ENCODE peak calls at places on chromosomes 3 and 15, in eight cellular contexts. K is naive thymus-derived CD4-positive, alpha-beta T cell; Q is esophagus squamous epithelium; V is A549; U is fibroblast of lung; E is aorta; O is CD8-positive, alpha-beta memory T cell; S is psoas muscle. Y is an unnamed sample. For H3K4me1, the result is how much of the 10 kb centered on the place peaks cover.

GRCh38 chr3:96814581-96815567 is at the start of gene EPHA6:
- DNase-seq in K (no peak), Q (no peak), V (no peak), U (no peak), E (peak), O (no peak), S (no peak), Y (no peak)

GRCh38 chr15:71409541-71409940 is 294.3 kb downstream of the THSD4 start:
- DNase-seq in K (no peak), Q (no peak), V (no peak), U (no peak), E (no peak), O (no peak), S (no peak), Y (no peak)

GRCh38 chr3:52396907-52397591 is 47.9 kb downstream of the SEMA3G start:
- DNase-seq in K (no peak), Q (no peak), V (no peak), U (no peak), E (peak), O (no peak), S (peak), Y (no peak)

GRCh38 chr3:154060606-154061380 is 60.4 kb upstream of the ARHGEF26 start:
- DNase-seq in K (no peak), Q (no peak), V (no peak), U (peak), E (no peak), O (no peak), S (no peak), Y (no peak)

GRCh38 chr15:94100814-94101213 is 130.5 kb upstream of the MCTP2 start:
- DNase-seq in K (no peak), Q (no peak), V (no peak), U (no peak), E (no peak), O (no peak), S (no peak), Y (no peak)

GRCh38 chr3:116678853-116679252 is 30.7 kb upstream of the TUSC7 start:
- DNase-seq in K (no peak), Q (no peak), V (no peak), U (no peak), E (no peak), O (no peak), S (no peak), Y (no peak)

GRCh38 chr3:195405646-195406045 is 37.2 kb downstream of the ACAP2 start:
- DNase-seq in K (no peak), Q (no peak), V (no peak), U (no peak), E (no peak), O (no peak), S (no peak), Y (no peak)

GRCh38 chr3:65992106-65992505 is 46.6 kb downstream of the MAGI1 start:
- DNase-seq in K (no peak), Q (no peak), V (no peak), U (no peak), E (no peak), O (no peak), S (no peak), Y (no peak)

GRCh38 chr15:94395626-94396025 is 164.3 kb downstream of the MCTP2 start:
- DNase-seq in K (no peak), Q (no peak), V (no peak), U (peak), E (no peak), O (no peak), S (no peak), Y (no peak)

GRCh38 chr3:24773798-24774197 is 279.1 kb upstream of the THRB start:
- DNase-seq in K (no peak), Q (no peak), V (peak), U (peak), E (peak), O (no peak), S (peak), Y (no peak)

GRCh38 chr15:87631093-87631492 is 625.4 kb downstream of the NTRK3 start:
- DNase-seq in K (no peak), Q (no peak), V (no peak), U (no peak), E (no peak), O (no peak), S (no peak), Y (no peak)

GRCh38 chr3:16288664-16289063 is 23.7 kb downstream of the OXNAD1 start:
- DNase-seq in K (no peak), Q (no peak), V (no peak), U (no peak), E (no peak), O (no peak), S (no peak), Y (no peak)

GRCh38 chr3:166444756-166445155 is 607.5 kb upstream of the BCHE start:
- DNase-seq in K (no peak), Q (no peak), V (no peak), U (no peak), E (peak), O (no peak), S (no peak), Y (no peak)

GRCh38 chr3:196968233-196969000 is at the start of gene PIGZ:
- DNase-seq in K (peak), Q (no peak), V (no peak), U (no peak), E (no peak), O (peak), S (peak), Y (no peak)

GRCh38 chr15:58793862-58794261 is 22.8 kb downstream of the MINDY2 start:
- DNase-seq in K (no peak), Q (no peak), V (no peak), U (no peak), E (no peak), O (no peak), S (no peak), Y (no peak)

GRCh38 chr15:25177955-25178801 is 223.4 kb downstream of the SNRPN start:
- DNase-seq in K (no peak), Q (no peak), V (no peak), U (no peak), E (peak), O (no peak), S (peak), Y (no peak)

GRCh38 chr15:68375716-68376220 is 56.2 kb downstream of the ITGA11 start:
- DNase-seq in K (no peak), Q (no peak), V (no peak), U (no peak), E (no peak), O (no peak), S (no peak), Y (no peak)

GRCh38 chr15:58985443-58985842 is 2.0 kb upstream of the RNF111 start:
- DNase-seq in K (no peak), Q (no peak), V (no peak), U (peak), E (no peak), O (no peak), S (peak), Y (no peak)

GRCh38 chr3:94990952-94991705 is 928.3 kb downstream of the NSUN3 start:
- DNase-seq in K (no peak), Q (no peak), V (no peak), U (no peak), E (no peak), O (no peak), S (no peak), Y (no peak)

GRCh38 chr3:134388748-134389485 is 14.7 kb upstream of the AMOTL2 start:
- DNase-seq in K (no peak), Q (no peak), V (no peak), U (no peak), E (no peak), O (no peak), S (no peak), Y (no peak)

GRCh38 chr3:41808152-41808551 is 153.8 kb downstream of the ULK4 start:
- DNase-seq in K (no peak), Q (no peak), V (no peak), U (peak), E (no peak), O (no peak), S (no peak), Y (no peak)

GRCh38 chr3:106397004-106397403 is 528.2 kb upstream of the CBLB start:
- DNase-seq in K (no peak), Q (no peak), V (no peak), U (no peak), E (no peak), O (no peak), S (no peak), Y (no peak)

GRCh38 chr3:146280859-146281258 is 30.0 kb upstream of the PLSCR4 start:
- DNase-seq in K (no peak), Q (no peak), V (no peak), U (peak), E (no peak), O (no peak), S (no peak), Y (no peak)

GRCh38 chr3:77426531-77426930 is 386.6 kb downstream of the ROBO2 start:
- DNase-seq in K (no peak), Q (no peak), V (no peak), U (no peak), E (no peak), O (no peak), S (no peak), Y (no peak)

GRCh38 chr3:147419062-147419701 is 10.0 kb downstream of the ZIC1 start:
- DNase-seq in K (no peak), Q (no peak), V (no peak), U (peak), E (peak), O (no peak), S (peak), Y (no peak)

GRCh38 chr15:89656116-89656815 is 999 bp upstream of the KIF7 start:
- DNase-seq in K (no peak), Q (no peak), V (no peak), U (no peak), E (no peak), O (no peak), S (no peak), Y (no peak)

GRCh38 chr3:126752303-126753190 is 48.5 kb downstream of the CHCHD6 start:
- DNase-seq in K (peak), Q (no peak), V (peak), U (peak), E (peak), O (peak), S (peak), Y (peak)

GRCh38 chr3:151084893-151085226 is 604 bp upstream of the MED12L start:
- DNase-seq in K (no peak), Q (no peak), V (no peak), U (no peak), E (no peak), O (no peak), S (no peak), Y (no peak)

GRCh38 chr3:134471521-134472193 is 14.1 kb downstream of the ANAPC13 start:
- DNase-seq in K (no peak), Q (no peak), V (peak), U (peak), E (no peak), O (no peak), S (no peak), Y (no peak)

GRCh38 chr15:25093455-25094029 is 138.8 kb downstream of the SNRPN start:
- DNase-seq in K (no peak), Q (no peak), V (no peak), U (no peak), E (no peak), O (no peak), S (no peak), Y (no peak)

GRCh38 chr3:55708242-55708641 is 221.1 kb upstream of the WNT5A start:
- DNase-seq in K (no peak), Q (no peak), V (no peak), U (no peak), E (no peak), O (no peak), S (no peak), Y (no peak)

GRCh38 chr3:4351164-4351855 is 48.1 kb downstream of the SETMAR start:
- DNase-seq in K (no peak), Q (no peak), V (no peak), U (peak), E (no peak), O (no peak), S (no peak), Y (no peak)

GRCh38 chr3:172622916-172623700 is 87.8 kb downstream of the NCEH1 start:
- DNase-seq in K (peak), Q (no peak), V (no peak), U (peak), E (no peak), O (peak), S (no peak), Y (no peak)

GRCh38 chr3:116037954-116038911 is 407.1 kb downstream of the LSAMP start:
- DNase-seq in K (no peak), Q (no peak), V (no peak), U (no peak), E (no peak), O (no peak), S (no peak), Y (no peak)

GRCh38 chr3:42991369-42992315 is 12.5 kb downstream of the GASK1A start:
- DNase-seq in K (no peak), Q (no peak), V (no peak), U (no peak), E (no peak), O (no peak), S (no peak), Y (no peak)

GRCh38 chr3:80000022-80000421 is 232.2 kb upstream of the ROBO1 start:
- DNase-seq in K (no peak), Q (no peak), V (no peak), U (no peak), E (no peak), O (no peak), S (no peak), Y (no peak)

GRCh38 chr3:89179355-89179997 is 72.1 kb downstream of the EPHA3 start:
- DNase-seq in K (no peak), Q (no peak), V (no peak), U (peak), E (no peak), O (no peak), S (no peak), Y (no peak)

GRCh38 chr15:58551764-58552504 is 120.1 kb downstream of the LIPC start:
- DNase-seq in K (no peak), Q (no peak), V (no peak), U (peak), E (peak), O (no peak), S (no peak), Y (no peak)

GRCh38 chr15:35746121-35746520 is 200.2 kb upstream of the DPH6 start:
- DNase-seq in K (no peak), Q (no peak), V (no peak), U (no peak), E (no peak), O (no peak), S (no peak), Y (no peak)

DNA sequence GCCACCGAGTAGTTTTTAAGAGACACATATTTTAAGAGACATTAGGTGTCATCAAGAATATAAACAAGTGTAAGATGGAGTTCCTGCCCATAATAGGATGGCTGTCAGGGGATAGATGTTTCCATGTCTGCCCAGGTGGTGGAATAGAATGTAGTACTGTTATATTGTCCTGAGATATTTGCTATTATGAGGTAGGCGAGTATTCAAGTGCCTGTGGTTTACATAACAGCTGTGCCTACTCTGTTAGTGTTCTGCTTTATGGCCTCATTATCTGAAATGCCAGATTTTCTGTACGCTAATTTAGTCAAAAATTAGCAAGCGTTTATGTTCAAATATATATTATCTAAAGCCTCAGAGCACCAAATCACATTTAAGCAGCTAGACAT is 360.2 kb upstream of the ROPN1 start:
- DNase-seq in K (no peak), Q (no peak), V (no peak), U (no peak), E (no peak), O (no peak), S (no peak), Y (no peak)
- H3K27ac ChIP-seq in K (no peak), Q (no peak), V (no peak), U (no peak), E (no peak), O (no peak), S (no peak), Y (no peak)

GRCh38 chr15:52292780-52293392 is 2.7 kb downstream of the MYO5C start:
- DNase-seq in K (no peak), Q (no peak), V (no peak), U (no peak), E (no peak), O (no peak), S (no peak), Y (no peak)

GRCh38 chr15:52295421-52295991 is at the start of gene MYO5C:
- DNase-seq in K (no peak), Q (no peak), V (peak), U (no peak), E (peak), O (peak), S (peak), Y (no peak)

GRCh38 chr15:52291204-52291603 is 4.4 kb downstream of the MYO5C start:
- DNase-seq in K (no peak), Q (no peak), V (no peak), U (no peak), E (no peak), O (no peak), S (no peak), Y (no peak)

GRCh38 chr15:52290800-52291199 is 4.8 kb downstream of the MYO5C start:
- DNase-seq in K (no peak), Q (no peak), V (no peak), U (no peak), E (no peak), O (no peak), S (no peak), Y (no peak)

DNA sequence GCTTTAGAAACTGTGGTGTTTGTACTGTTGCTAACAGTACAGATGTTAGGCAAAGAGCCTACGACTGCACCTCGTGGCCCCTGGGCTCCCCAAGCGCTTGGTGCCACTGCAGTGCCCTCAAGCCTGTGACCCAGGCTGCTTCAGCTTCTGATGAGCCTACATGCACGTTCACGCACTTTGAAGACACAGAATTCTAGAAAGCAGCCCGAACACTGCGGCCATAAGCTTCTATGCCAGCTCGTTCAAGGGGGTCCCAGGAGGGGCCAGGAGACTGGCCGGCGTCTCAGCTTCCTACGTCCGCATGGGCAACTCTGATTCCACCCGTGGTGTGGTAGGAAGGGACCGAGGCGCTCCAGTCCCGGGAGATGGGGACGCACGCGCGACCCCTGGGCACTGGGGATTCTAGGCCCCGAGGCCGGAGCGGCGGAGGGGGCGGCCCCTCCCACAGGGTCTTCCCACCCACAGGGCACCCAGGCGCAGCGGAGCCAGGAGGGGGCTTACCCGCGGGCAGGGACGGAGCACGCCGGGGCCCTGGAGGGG is 653 bp downstream of the MYO5C start:
- DNase-seq in K (no peak), Q (no peak), V (peak), U (no peak), E (no peak), O (no peak), S (no peak), Y (no peak)
- H3K4me1 ChIP-seq in K (under half), Q (under half), V (under half), U (under half), E (under half), O (under half), S (under half), Y (under half)

GRCh38 chr3:64651286-64651685 is 36.5 kb downstream of the ADAMTS9 start:
- DNase-seq in K (no peak), Q (no peak), V (no peak), U (no peak), E (no peak), O (no peak), S (no peak), Y (no peak)
- H3K27ac ChIP-seq in K (no peak), Q (no peak), V (no peak), U (no peak), E (peak), O (no peak), S (no peak), Y (no peak)

GRCh38 chr15:80721476-80721875 is 26.4 kb downstream of the ABHD17C start:
- DNase-seq in K (no peak), Q (no peak), V (no peak), U (no peak), E (no peak), O (no peak), S (no peak), Y (no peak)
- H3K4me1 ChIP-seq in K (under half), Q (under half), V (under half), U (under half), E (under half), O (under half), S (under half), Y (under half)

GRCh38 chr15:75449585-75450306 is 1.7 kb downstream of the SIN3A start:
- DNase-seq in K (no peak), Q (no peak), V (no peak), U (no peak), E (no peak), O (no peak), S (no peak), Y (no peak)
- H3K27ac ChIP-seq in K (peak), Q (peak), V (peak), U (peak), E (no peak), O (peak), S (peak), Y (peak)

GRCh38 chr3:185933374-185933950 is 4.4 kb downstream of the TRA2B start:
- DNase-seq in K (no peak), Q (no peak), V (no peak), U (no peak), E (no peak), O (no peak), S (no peak), Y (no peak)
- H3K4me1 ChIP-seq in K (half or more), Q (under half), V (half or more), U (under half), E (under half), O (half or more), S (half or more), Y (under half)

DNA sequence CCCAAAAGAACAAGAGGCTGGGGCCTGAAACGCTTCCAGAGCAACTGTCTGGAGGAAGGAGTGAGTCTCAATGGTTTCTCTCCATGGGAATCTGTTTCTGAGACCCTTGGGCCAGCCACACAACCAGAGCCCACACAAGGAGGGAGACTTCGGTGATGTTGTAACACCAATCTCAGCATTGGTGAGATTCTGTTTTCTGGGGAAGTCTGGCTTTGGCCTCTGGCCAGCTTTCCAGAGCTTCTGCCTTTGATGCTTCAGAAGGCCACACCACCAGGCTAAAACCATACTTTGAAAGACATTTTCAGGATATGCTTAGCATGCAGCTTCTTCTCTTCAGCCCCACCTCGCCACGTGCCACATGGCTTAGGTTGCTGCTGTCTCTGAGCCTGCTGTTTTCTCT is 3.6 kb upstream of the EEFSEC start:
- DNase-seq in K (no peak), Q (no peak), V (no peak), U (no peak), E (no peak), O (no peak), S (peak), Y (no peak)
- H3K27ac ChIP-seq in K (no peak), Q (no peak), V (no peak), U (no peak), E (no peak), O (no peak), S (no peak), Y (no peak)

GRCh38 chr3:170529912-170530311 is 56.0 kb downstream of the SLC7A14 start:
- DNase-seq in K (no peak), Q (no peak), V (no peak), U (no peak), E (no peak), O (no peak), S (no peak), Y (no peak)

GRCh38 chr3:170531557-170532335 is 54.1 kb downstream of the SLC7A14 start:
- DNase-seq in K (no peak), Q (no peak), V (no peak), U (no peak), E (no peak), O (no peak), S (peak), Y (no peak)

GRCh38 chr3:170532573-170532972 is 53.3 kb downstream of the SLC7A14 start:
- DNase-seq in K (no peak), Q (no peak), V (no peak), U (no peak), E (no peak), O (no peak), S (no peak), Y (no peak)

GRCh38 chr3:170529346-170529745 is 56.5 kb downstream of the SLC7A14 start:
- DNase-seq in K (no peak), Q (no peak), V (no peak), U (no peak), E (no peak), O (no peak), S (no peak), Y (no peak)

GRCh38 chr3:170531054-170531453 is 54.8 kb downstream of the SLC7A14 start:
- DNase-seq in K (no peak), Q (no peak), V (no peak), U (no peak), E (no peak), O (no peak), S (no peak), Y (no peak)
- H3K4me1 ChIP-seq in K (under half), Q (under half), V (under half), U (under half), E (under half), O (under half), S (under half), Y (under half)